ENCODE peak calls at places on chromosomes 5 and 9, in five cellular contexts. One of them, this sample, is unnamed.
A peak's percentile ranks its signal among the peaks of the same experiment; 100 is the strongest.

GRCh38 chr5:55421074-55421529 is 113.3 kb downstream of the MTREX start:
- DNase-seq in effector CD4-positive, alpha-beta T cell: no peak
- DNase-seq in spleen: no peak
- DNase-seq in caudate nucleus: no peak
- DNase-seq in activated CD4-positive, alpha-beta T cell treated with anti-CD3 and anti-CD28 coated beads, Interleukin-2, amount 50 U/mL, for 1 hour: no peak
- DNase-seq in this sample: no peak

GRCh38 chr9:5892456-5893133 is 1.9 kb downstream of the MLANA start:
- DNase-seq in caudate nucleus: no peak
- DNase-seq in effector CD4-positive, alpha-beta T cell: no peak
- DNase-seq in activated CD4-positive, alpha-beta T cell treated with anti-CD3 and anti-CD28 coated beads, Interleukin-2, amount 50 U/mL, for 1 hour: no peak
- DNase-seq in spleen: no peak
- DNase-seq in this sample: no peak

GRCh38 chr5:172870807-172871431 is 36.9 kb downstream of the ERGIC1 start:
- DNase-seq in caudate nucleus: no peak
- DNase-seq in effector CD4-positive, alpha-beta T cell: no peak
- DNase-seq in spleen: peak; percentile 75
- DNase-seq in activated CD4-positive, alpha-beta T cell treated with anti-CD3 and anti-CD28 coated beads, Interleukin-2, amount 50 U/mL, for 1 hour: no peak
- DNase-seq in this sample: no peak

GRCh38 chr5:78075301-78075700 is 219.2 kb downstream of the AP3B1 start:
- DNase-seq in activated CD4-positive, alpha-beta T cell treated with anti-CD3 and anti-CD28 coated beads, Interleukin-2, amount 50 U/mL, for 1 hour: no peak
- DNase-seq in effector CD4-positive, alpha-beta T cell: no peak
- DNase-seq in caudate nucleus: no peak
- DNase-seq in spleen: no peak
- DNase-seq in this sample: no peak

GRCh38 chr9:98264510-98264909 is 9.1 kb upstream of the TBC1D2 start:
- DNase-seq in spleen: no peak
- DNase-seq in activated CD4-positive, alpha-beta T cell treated with anti-CD3 and anti-CD28 coated beads, Interleukin-2, amount 50 U/mL, for 1 hour: no peak
- DNase-seq in effector CD4-positive, alpha-beta T cell: no peak
- DNase-seq in caudate nucleus: no peak
- DNase-seq in this sample: no peak

GRCh38 chr5:60339691-60340191 is 360.2 kb downstream of the DEPDC1B start:
- DNase-seq in activated CD4-positive, alpha-beta T cell treated with anti-CD3 and anti-CD28 coated beads, Interleukin-2, amount 50 U/mL, for 1 hour: no peak
- DNase-seq in effector CD4-positive, alpha-beta T cell: no peak
- DNase-seq in caudate nucleus: peak; percentile 28
- DNase-seq in spleen: no peak
- DNase-seq in this sample: no peak

GRCh38 chr5:11045411-11045810 is 284.4 kb upstream of the DAP start:
- DNase-seq in effector CD4-positive, alpha-beta T cell: no peak
- DNase-seq in spleen: no peak
- DNase-seq in activated CD4-positive, alpha-beta T cell treated with anti-CD3 and anti-CD28 coated beads, Interleukin-2, amount 50 U/mL, for 1 hour: no peak
- DNase-seq in caudate nucleus: no peak
- DNase-seq in this sample: no peak

GRCh38 chr5:123585871-123586270 is 73.9 kb downstream of the CSNK1G3 start:
- DNase-seq in caudate nucleus: no peak
- DNase-seq in effector CD4-positive, alpha-beta T cell: no peak
- DNase-seq in activated CD4-positive, alpha-beta T cell treated with anti-CD3 and anti-CD28 coated beads, Interleukin-2, amount 50 U/mL, for 1 hour: no peak
- DNase-seq in spleen: no peak
- DNase-seq in this sample: no peak

GRCh38 chr5:14449052-14449661 is 132.4 kb upstream of the OTULINL start:
- DNase-seq in activated CD4-positive, alpha-beta T cell treated with anti-CD3 and anti-CD28 coated beads, Interleukin-2, amount 50 U/mL, for 1 hour: no peak
- DNase-seq in caudate nucleus: no peak
- DNase-seq in spleen: no peak
- DNase-seq in effector CD4-positive, alpha-beta T cell: no peak
- DNase-seq in this sample: no peak

GRCh38 chr9:123599781-123600180 is 243.8 kb downstream of the CRB2 start:
- DNase-seq in caudate nucleus: no peak
- DNase-seq in activated CD4-positive, alpha-beta T cell treated with anti-CD3 and anti-CD28 coated beads, Interleukin-2, amount 50 U/mL, for 1 hour: no peak
- DNase-seq in spleen: no peak
- DNase-seq in effector CD4-positive, alpha-beta T cell: no peak
- DNase-seq in this sample: no peak

GRCh38 chr5:134070979-134071849 is 43.3 kb upstream of the TCF7 start:
- DNase-seq in activated CD4-positive, alpha-beta T cell treated with anti-CD3 and anti-CD28 coated beads, Interleukin-2, amount 50 U/mL, for 1 hour: peak; percentile 34
- DNase-seq in spleen: peak; percentile 80
- DNase-seq in effector CD4-positive, alpha-beta T cell: no peak
- DNase-seq in caudate nucleus: no peak
- DNase-seq in this sample: no peak

GRCh38 chr9:120397453-120397852 is 182.5 kb downstream of the CDK5RAP2 start:
- DNase-seq in effector CD4-positive, alpha-beta T cell: no peak
- DNase-seq in activated CD4-positive, alpha-beta T cell treated with anti-CD3 and anti-CD28 coated beads, Interleukin-2, amount 50 U/mL, for 1 hour: no peak
- DNase-seq in spleen: no peak
- DNase-seq in caudate nucleus: no peak
- DNase-seq in this sample: no peak

GRCh38 chr9:23220957-23221356 is 605.1 kb downstream of the ELAVL2 start:
- DNase-seq in activated CD4-positive, alpha-beta T cell treated with anti-CD3 and anti-CD28 coated beads, Interleukin-2, amount 50 U/mL, for 1 hour: no peak
- DNase-seq in caudate nucleus: no peak
- DNase-seq in effector CD4-positive, alpha-beta T cell: no peak
- DNase-seq in spleen: no peak
- DNase-seq in this sample: no peak

GRCh38 chr5:147485046-147485445 is 24.8 kb downstream of the DPYSL3 start:
- DNase-seq in caudate nucleus: no peak
- DNase-seq in effector CD4-positive, alpha-beta T cell: no peak
- DNase-seq in activated CD4-positive, alpha-beta T cell treated with anti-CD3 and anti-CD28 coated beads, Interleukin-2, amount 50 U/mL, for 1 hour: no peak
- DNase-seq in spleen: no peak
- DNase-seq in this sample: no peak

GRCh38 chr9:99189887-99190596 is 31.7 kb downstream of the ALG2 start:
- DNase-seq in activated CD4-positive, alpha-beta T cell treated with anti-CD3 and anti-CD28 coated beads, Interleukin-2, amount 50 U/mL, for 1 hour: no peak
- DNase-seq in caudate nucleus: no peak
- DNase-seq in effector CD4-positive, alpha-beta T cell: no peak
- DNase-seq in spleen: no peak
- DNase-seq in this sample: no peak

GRCh38 chr5:178335287-178336030 is 102.9 kb upstream of the PHYKPL start:
- DNase-seq in caudate nucleus: no peak
- DNase-seq in effector CD4-positive, alpha-beta T cell: no peak
- DNase-seq in activated CD4-positive, alpha-beta T cell treated with anti-CD3 and anti-CD28 coated beads, Interleukin-2, amount 50 U/mL, for 1 hour: no peak
- DNase-seq in spleen: peak; percentile 8
- DNase-seq in this sample: no peak

GRCh38 chr5:169777112-169777511 is 140.0 kb downstream of the DOCK2 start:
- DNase-seq in spleen: no peak
- DNase-seq in caudate nucleus: no peak
- DNase-seq in activated CD4-positive, alpha-beta T cell treated with anti-CD3 and anti-CD28 coated beads, Interleukin-2, amount 50 U/mL, for 1 hour: no peak
- DNase-seq in effector CD4-positive, alpha-beta T cell: no peak
- DNase-seq in this sample: no peak

GRCh38 chr5:76040806-76041205 is 42.4 kb upstream of the SV2C start:
- DNase-seq in activated CD4-positive, alpha-beta T cell treated with anti-CD3 and anti-CD28 coated beads, Interleukin-2, amount 50 U/mL, for 1 hour: no peak
- DNase-seq in effector CD4-positive, alpha-beta T cell: no peak
- DNase-seq in caudate nucleus: no peak
- DNase-seq in spleen: no peak
- DNase-seq in this sample: no peak

GRCh38 chr9:121814594-121814993 is 163.2 kb downstream of the DAB2IP start:
- DNase-seq in activated CD4-positive, alpha-beta T cell treated with anti-CD3 and anti-CD28 coated beads, Interleukin-2, amount 50 U/mL, for 1 hour: no peak
- DNase-seq in caudate nucleus: no peak
- DNase-seq in effector CD4-positive, alpha-beta T cell: no peak
- DNase-seq in spleen: no peak
- DNase-seq in this sample: no peak

GRCh38 chr5:163705983-163706771 is 200.8 kb downstream of the MAT2B start:
- DNase-seq in activated CD4-positive, alpha-beta T cell treated with anti-CD3 and anti-CD28 coated beads, Interleukin-2, amount 50 U/mL, for 1 hour: no peak
- DNase-seq in caudate nucleus: no peak
- DNase-seq in effector CD4-positive, alpha-beta T cell: no peak
- DNase-seq in spleen: no peak
- DNase-seq in this sample: no peak

GRCh38 chr9:73869261-73869660 is 627.9 kb upstream of the RORB start:
- DNase-seq in effector CD4-positive, alpha-beta T cell: no peak
- DNase-seq in caudate nucleus: no peak
- DNase-seq in spleen: no peak
- DNase-seq in activated CD4-positive, alpha-beta T cell treated with anti-CD3 and anti-CD28 coated beads, Interleukin-2, amount 50 U/mL, for 1 hour: no peak
- DNase-seq in this sample: peak; percentile 13

GRCh38 chr5:174364676-174365075 is 319.2 kb downstream of the NSG2 start:
- DNase-seq in effector CD4-positive, alpha-beta T cell: no peak
- DNase-seq in caudate nucleus: no peak
- DNase-seq in spleen: no peak
- DNase-seq in activated CD4-positive, alpha-beta T cell treated with anti-CD3 and anti-CD28 coated beads, Interleukin-2, amount 50 U/mL, for 1 hour: no peak
- DNase-seq in this sample: no peak

GRCh38 chr9:87713990-87714335 is 12.0 kb upstream of the CTSL start:
- DNase-seq in caudate nucleus: no peak
- DNase-seq in effector CD4-positive, alpha-beta T cell: no peak
- DNase-seq in activated CD4-positive, alpha-beta T cell treated with anti-CD3 and anti-CD28 coated beads, Interleukin-2, amount 50 U/mL, for 1 hour: no peak
- DNase-seq in spleen: no peak
- DNase-seq in this sample: no peak

GRCh38 chr9:135503371-135504261 is 3.1 kb downstream of the MRPS2 start:
- DNase-seq in spleen: peak; percentile 69
- DNase-seq in effector CD4-positive, alpha-beta T cell: no peak
- DNase-seq in activated CD4-positive, alpha-beta T cell treated with anti-CD3 and anti-CD28 coated beads, Interleukin-2, amount 50 U/mL, for 1 hour: no peak
- DNase-seq in caudate nucleus: no peak
- DNase-seq in this sample: no peak

GRCh38 chr9:87441251-87441650 is 56.4 kb upstream of the DAPK1 start:
- DNase-seq in activated CD4-positive, alpha-beta T cell treated with anti-CD3 and anti-CD28 coated beads, Interleukin-2, amount 50 U/mL, for 1 hour: no peak
- DNase-seq in spleen: no peak
- DNase-seq in effector CD4-positive, alpha-beta T cell: no peak
- DNase-seq in caudate nucleus: no peak
- DNase-seq in this sample: no peak

GRCh38 chr5:6683241-6683640 is 30.0 kb upstream of the TENT4A start:
- DNase-seq in effector CD4-positive, alpha-beta T cell: no peak
- DNase-seq in activated CD4-positive, alpha-beta T cell treated with anti-CD3 and anti-CD28 coated beads, Interleukin-2, amount 50 U/mL, for 1 hour: no peak
- DNase-seq in spleen: no peak
- DNase-seq in caudate nucleus: no peak
- DNase-seq in this sample: no peak

GRCh38 chr5:117131048-117131679 is 556.5 kb upstream of the SEMA6A start:
- DNase-seq in effector CD4-positive, alpha-beta T cell: no peak
- DNase-seq in activated CD4-positive, alpha-beta T cell treated with anti-CD3 and anti-CD28 coated beads, Interleukin-2, amount 50 U/mL, for 1 hour: no peak
- DNase-seq in caudate nucleus: no peak
- DNase-seq in spleen: no peak
- DNase-seq in this sample: no peak

GRCh38 chr5:35158627-35159369 is 71.5 kb downstream of the PRLR start:
- DNase-seq in spleen: no peak
- DNase-seq in effector CD4-positive, alpha-beta T cell: no peak
- DNase-seq in caudate nucleus: no peak
- DNase-seq in activated CD4-positive, alpha-beta T cell treated with anti-CD3 and anti-CD28 coated beads, Interleukin-2, amount 50 U/mL, for 1 hour: no peak
- DNase-seq in this sample: no peak

GRCh38 chr5:113771483-113771882 is 258.0 kb downstream of the YTHDC2 start:
- DNase-seq in activated CD4-positive, alpha-beta T cell treated with anti-CD3 and anti-CD28 coated beads, Interleukin-2, amount 50 U/mL, for 1 hour: no peak
- DNase-seq in caudate nucleus: no peak
- DNase-seq in effector CD4-positive, alpha-beta T cell: no peak
- DNase-seq in spleen: no peak
- DNase-seq in this sample: no peak

GRCh38 chr9:128091144-128091543 is 23.1 kb downstream of the SLC25A25 start:
- DNase-seq in caudate nucleus: peak; percentile 79
- DNase-seq in activated CD4-positive, alpha-beta T cell treated with anti-CD3 and anti-CD28 coated beads, Interleukin-2, amount 50 U/mL, for 1 hour: no peak
- DNase-seq in effector CD4-positive, alpha-beta T cell: no peak
- DNase-seq in spleen: peak; percentile 54
- DNase-seq in this sample: no peak

GRCh38 chr5:179791881-179792611 is 1.7 kb upstream of the LTC4S start:
- DNase-seq in spleen: peak; percentile 79
- DNase-seq in caudate nucleus: no peak
- DNase-seq in activated CD4-positive, alpha-beta T cell treated with anti-CD3 and anti-CD28 coated beads, Interleukin-2, amount 50 U/mL, for 1 hour: no peak
- DNase-seq in effector CD4-positive, alpha-beta T cell: no peak
- DNase-seq in this sample: no peak

GRCh38 chr5:111224561-111224989 is 391 bp downstream of the CAMK4 start:
- DNase-seq in activated CD4-positive, alpha-beta T cell treated with anti-CD3 and anti-CD28 coated beads, Interleukin-2, amount 50 U/mL, for 1 hour: no peak
- DNase-seq in caudate nucleus: no peak
- DNase-seq in effector CD4-positive, alpha-beta T cell: no peak
- DNase-seq in spleen: no peak
- DNase-seq in this sample: no peak

GRCh38 chr5:1321576-1321975 is 23.3 kb downstream of the CLPTM1L start:
- DNase-seq in effector CD4-positive, alpha-beta T cell: no peak
- DNase-seq in caudate nucleus: no peak
- DNase-seq in activated CD4-positive, alpha-beta T cell treated with anti-CD3 and anti-CD28 coated beads, Interleukin-2, amount 50 U/mL, for 1 hour: no peak
- DNase-seq in spleen: peak; percentile 67
- DNase-seq in this sample: no peak

GRCh38 chr5:73701566-73701965 is 75.6 kb downstream of the ARHGEF28 start:
- DNase-seq in caudate nucleus: no peak
- DNase-seq in activated CD4-positive, alpha-beta T cell treated with anti-CD3 and anti-CD28 coated beads, Interleukin-2, amount 50 U/mL, for 1 hour: no peak
- DNase-seq in effector CD4-positive, alpha-beta T cell: no peak
- DNase-seq in spleen: no peak
- DNase-seq in this sample: no peak

GRCh38 chr5:15377573-15378340 is 122.2 kb upstream of the FBXL7 start:
- DNase-seq in spleen: no peak
- DNase-seq in activated CD4-positive, alpha-beta T cell treated with anti-CD3 and anti-CD28 coated beads, Interleukin-2, amount 50 U/mL, for 1 hour: no peak
- DNase-seq in caudate nucleus: no peak
- DNase-seq in effector CD4-positive, alpha-beta T cell: no peak
- DNase-seq in this sample: no peak

GRCh38 chr9:281753-282645 is 67.3 kb downstream of the DOCK8 start:
- DNase-seq in spleen: no peak
- DNase-seq in effector CD4-positive, alpha-beta T cell: peak; percentile 20
- DNase-seq in caudate nucleus: no peak
- DNase-seq in activated CD4-positive, alpha-beta T cell treated with anti-CD3 and anti-CD28 coated beads, Interleukin-2, amount 50 U/mL, for 1 hour: peak; percentile 25
- DNase-seq in this sample: peak; percentile 30

GRCh38 chr5:132777209-132778069 is at the start of gene SEPTIN8:
- DNase-seq in caudate nucleus: peak; percentile 67
- DNase-seq in effector CD4-positive, alpha-beta T cell: peak; percentile 15
- DNase-seq in spleen: peak; percentile 82
- DNase-seq in activated CD4-positive, alpha-beta T cell treated with anti-CD3 and anti-CD28 coated beads, Interleukin-2, amount 50 U/mL, for 1 hour: peak; percentile 25
- DNase-seq in this sample: peak; percentile 49

GRCh38 chr9:13173553-13173952 is 105.9 kb downstream of the MPDZ start:
- DNase-seq in spleen: no peak
- DNase-seq in activated CD4-positive, alpha-beta T cell treated with anti-CD3 and anti-CD28 coated beads, Interleukin-2, amount 50 U/mL, for 1 hour: no peak
- DNase-seq in effector CD4-positive, alpha-beta T cell: no peak
- DNase-seq in caudate nucleus: no peak
- DNase-seq in this sample: no peak

GRCh38 chr9:137176302-137177182 is 4.7 kb upstream of the TMEM210 start:
- DNase-seq in caudate nucleus: no peak
- DNase-seq in spleen: no peak
- DNase-seq in activated CD4-positive, alpha-beta T cell treated with anti-CD3 and anti-CD28 coated beads, Interleukin-2, amount 50 U/mL, for 1 hour: no peak
- DNase-seq in effector CD4-positive, alpha-beta T cell: no peak
- DNase-seq in this sample: peak; percentile 23

GRCh38 chr9:133153227-133154096 is 10.3 kb downstream of the GBGT1 start:
- DNase-seq in caudate nucleus: no peak
- DNase-seq in effector CD4-positive, alpha-beta T cell: no peak
- DNase-seq in activated CD4-positive, alpha-beta T cell treated with anti-CD3 and anti-CD28 coated beads, Interleukin-2, amount 50 U/mL, for 1 hour: no peak
- DNase-seq in spleen: peak; percentile 74
- DNase-seq in this sample: no peak

This sample was measured in CD4-positive, alpha-beta memory T cell.